ENCODE peak calls at places on chromosomes 5 and 9, in eight cellular contexts. E is ovary, Y is body of pancreas, J is fibroblast of pulmonary artery, F is endothelial cell of umbilical vein, C is upper lobe of right lung, M is PC-9, N is stomach. W is an unnamed sample.

GRCh38 chr5:141567513-141568117 is 51.2 kb downstream of the DIAPH1 start:
- DNase-seq in E (no peak), Y (no peak), J (peak; percentile 39), F (peak; percentile 32), C (no peak), M (no peak), N (no peak), W (peak; percentile 14)

GRCh38 chr5:151739939-151740335 is 18.5 kb downstream of the ATOX1 start:
- DNase-seq in E (no peak), Y (peak; percentile 12), J (peak; percentile 87), F (no peak), C (no peak), M (no peak), N (no peak), W (no peak)

GRCh38 chr9:38622083-38622674 is 1.8 kb upstream of the ANKRD18A start:
- DNase-seq in E (no peak), Y (peak; percentile 48), J (no peak), F (no peak), C (no peak), M (peak; percentile 16), N (no peak), W (peak; percentile 42)

GRCh38 chr5:173547579-173547978 is 68.9 kb downstream of the BOD1 start:
- DNase-seq in E (no peak), Y (no peak), J (peak; percentile 32), F (no peak), C (no peak), M (no peak), N (no peak), W (no peak)

GRCh38 chr9:120267929-120268328 is 312.0 kb downstream of the CDK5RAP2 start:
- DNase-seq in E (no peak), Y (no peak), J (no peak), F (no peak), C (no peak), M (no peak), N (no peak), W (no peak)

GRCh38 chr9:3385871-3386270 is 139.9 kb downstream of the RFX3 start:
- DNase-seq in E (no peak), Y (no peak), J (no peak), F (no peak), C (no peak), M (no peak), N (no peak), W (no peak)

GRCh38 chr9:113290052-113290607 is 13.0 kb downstream of the RNF183 start:
- DNase-seq in E (no peak), Y (no peak), J (peak; percentile 12), F (no peak), C (no peak), M (no peak), N (no peak), W (no peak)

GRCh38 chr5:101605700-101606099 is 690.4 kb downstream of the SLCO4C1 start:
- DNase-seq in E (no peak), Y (no peak), J (no peak), F (no peak), C (no peak), M (no peak), N (no peak), W (no peak)

GRCh38 chr5:1465117-1465516 is 19.9 kb upstream of the SLC6A3 start:
- DNase-seq in E (no peak), Y (no peak), J (no peak), F (no peak), C (no peak), M (no peak), N (no peak), W (no peak)

GRCh38 chr5:15683332-15683731 is 183.4 kb downstream of the FBXL7 start:
- DNase-seq in E (peak; percentile 40), Y (no peak), J (peak; percentile 77), F (peak; percentile 76), C (no peak), M (no peak), N (no peak), W (peak; percentile 66)

GRCh38 chr9:96122255-96122654 is 179.7 kb downstream of the HSD17B3 start:
- DNase-seq in E (no peak), Y (no peak), J (no peak), F (no peak), C (no peak), M (no peak), N (no peak), W (no peak)

GRCh38 chr9:91193658-91194391 is 167.9 kb downstream of the AUH start:
- DNase-seq in E (peak; percentile 88), Y (peak; percentile 94), J (peak; percentile 95), F (peak; percentile 94), C (peak; percentile 94), M (peak; percentile 86), N (peak; percentile 93), W (peak; percentile 18)

GRCh38 chr9:14341437-14342133 is 27.6 kb upstream of the NFIB start:
- DNase-seq in E (no peak), Y (no peak), J (no peak), F (peak; percentile 74), C (no peak), M (no peak), N (no peak), W (no peak)

GRCh38 chr9:14343948-14344547 is 30.1 kb upstream of the NFIB start:
- DNase-seq in E (peak; percentile 58), Y (no peak), J (no peak), F (peak; percentile 44), C (no peak), M (no peak), N (no peak), W (no peak)

GRCh38 chr9:14340994-14341393 is 27.1 kb upstream of the NFIB start:
- DNase-seq in E (no peak), Y (no peak), J (no peak), F (no peak), C (no peak), M (no peak), N (no peak), W (no peak)

GRCh38 chr9:14343236-14343947 is 29.5 kb upstream of the NFIB start:
- DNase-seq in E (no peak), Y (no peak), J (no peak), F (peak; percentile 17), C (no peak), M (no peak), N (no peak), W (no peak)

GRCh38 chr9:14342746-14343145 is 28.8 kb upstream of the NFIB start:
- DNase-seq in E (no peak), Y (no peak), J (no peak), F (peak; percentile 33), C (no peak), M (no peak), N (no peak), W (no peak)
- H3K4me3 ChIP-seq in E (no peak overlapping the region), Y (no peak overlapping the region), J (no peak overlapping the region), F (no peak overlapping the region), C (no peak overlapping the region), M (no peak overlapping the region), N (no peak overlapping the region), W (no peak overlapping the region)

DNA sequence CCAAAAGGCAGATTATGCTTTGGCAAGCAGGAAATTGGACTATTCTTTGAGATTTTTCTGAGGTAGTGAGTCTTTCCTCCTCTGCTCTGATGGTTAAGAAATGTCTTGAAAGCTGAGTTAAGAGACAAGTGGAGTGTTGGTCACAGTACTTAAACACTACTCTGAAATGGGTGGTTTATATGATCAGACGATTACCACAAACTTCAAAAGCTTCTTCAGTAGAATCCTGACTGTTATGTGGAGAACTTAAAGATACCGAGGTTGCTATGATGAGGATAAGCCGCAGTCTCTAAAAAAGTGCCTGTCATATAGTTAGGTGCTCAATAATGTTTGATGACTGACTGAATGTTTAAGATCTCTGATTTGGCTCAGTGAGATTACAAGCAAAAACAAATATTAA is 24.3 kb downstream of the GCNT4 start:
- DNase-seq in E (no peak), Y (no peak), J (no peak), F (no peak), C (no peak), M (no peak), N (no peak), W (no peak)
- H3K4me3 ChIP-seq in E (no peak overlapping the region), Y (no peak overlapping the region), J (no peak overlapping the region), F (no peak overlapping the region), C (no peak overlapping the region), M (no peak overlapping the region), N (no peak overlapping the region), W (no peak overlapping the region)

GRCh38 chr9:136110082-136111061 is 8.3 kb downstream of the TMEM250 start:
- DNase-seq in E (peak; percentile 56), Y (no peak), J (peak; percentile 30), F (no peak), C (no peak), M (no peak), N (no peak), W (no peak)

GRCh38 chr9:136109351-136110081 is 9.2 kb downstream of the TMEM250 start:
- DNase-seq in E (peak; percentile 95), Y (peak; percentile 94), J (peak; percentile 93), F (peak; percentile 87), C (peak; percentile 96), M (peak; percentile 99), N (peak; percentile 96), W (peak; percentile 79)

GRCh38 chr9:136107953-136108647 is 10.6 kb downstream of the TMEM250 start:
- DNase-seq in E (no peak), Y (no peak), J (no peak), F (no peak), C (no peak), M (peak; percentile 57), N (no peak), W (no peak)

GRCh38 chr9:136107155-136107952 is 11.3 kb downstream of the TMEM250 start:
- DNase-seq in E (no peak), Y (no peak), J (no peak), F (no peak), C (no peak), M (no peak), N (peak; percentile 76), W (no peak)

DNA sequence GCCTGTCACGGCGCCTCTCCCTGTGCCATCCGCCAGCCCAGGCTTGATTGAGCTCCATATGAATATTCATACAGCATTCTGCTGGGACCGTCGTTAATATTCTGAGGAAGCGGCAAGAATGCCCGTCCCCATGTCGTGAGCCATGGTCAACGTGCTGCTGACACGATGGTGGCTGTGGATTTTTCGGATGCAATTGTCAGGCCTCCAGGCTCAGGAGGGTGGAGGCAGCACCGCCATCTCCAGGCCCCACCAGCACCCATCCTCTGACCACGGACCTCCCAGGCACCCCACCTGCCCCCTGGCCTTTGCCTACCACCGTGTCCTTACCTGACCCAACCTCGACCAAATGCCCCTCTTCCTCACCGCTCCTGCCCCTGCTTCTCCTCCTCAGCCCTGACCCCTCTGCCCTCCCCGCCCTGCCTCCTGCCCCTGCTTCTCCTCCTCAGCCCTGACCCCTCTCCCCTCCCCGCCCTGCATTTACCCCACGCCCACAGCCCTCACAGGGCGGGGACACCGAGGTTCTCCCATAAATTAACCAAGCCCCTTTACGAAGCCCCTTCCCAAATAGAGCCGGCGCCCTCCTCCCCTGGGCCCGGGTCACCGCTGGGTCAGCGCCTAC is 9.9 kb downstream of the TMEM250 start:
- DNase-seq in E (no peak), Y (no peak), J (no peak), F (no peak), C (no peak), M (no peak), N (no peak), W (no peak)
- H3K4me3 ChIP-seq in E (no peak overlapping the region), Y (no peak overlapping the region), J (no peak overlapping the region), F (no peak overlapping the region), C (peak overlapping the region; percentile 52), M (peak overlapping the region; percentile 45), N (peak overlapping the region; percentile 30), W (peak overlapping the region; percentile 24)

DNA sequence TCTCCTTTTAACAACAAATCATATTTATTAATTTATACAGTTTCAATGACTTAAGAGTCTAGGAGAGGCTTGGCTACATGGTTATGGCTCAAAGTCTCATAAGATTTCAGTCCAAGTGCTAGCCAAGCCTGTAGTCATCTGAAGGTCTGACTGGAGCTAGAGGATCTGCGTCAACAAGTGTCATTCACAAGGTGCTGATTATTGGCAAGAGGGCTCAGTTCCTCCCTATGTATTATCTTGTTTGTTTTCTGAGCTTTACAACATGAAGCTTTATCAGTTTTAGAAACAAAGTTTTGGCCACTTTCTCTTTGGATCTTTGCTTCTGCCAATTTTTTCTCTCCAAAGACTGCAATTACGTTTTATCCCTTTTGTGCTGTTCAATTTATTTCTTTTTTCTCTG is 94.7 kb downstream of the RICTOR start:
- DNase-seq in E (no peak), Y (no peak), J (no peak), F (no peak), C (no peak), M (no peak), N (no peak), W (no peak)
- H3K4me3 ChIP-seq in E (no peak overlapping the region), Y (no peak overlapping the region), J (no peak overlapping the region), F (no peak overlapping the region), C (no peak overlapping the region), M (no peak overlapping the region), N (no peak overlapping the region), W (no peak overlapping the region)